ENCODE peak calls at places on chromosomes 4 and X, in five cellular contexts. Z is psoas muscle, B is stomach, F is tibial artery, J is fibroblast of lung. K is an unnamed sample. For H3K9me3 and H3K4me1, the result is how much of the 10 kb centered on the place peaks cover.

GRCh38 chr4:187544461-187545053 is 451.0 kb upstream of the ZFP42 start:
- DNase-seq in Z (no peak), B (no peak), F (no peak), J (no peak), K (no peak)

GRCh38 chr4:45621926-45622325 is 501.9 kb downstream of the GABRG1 start:
- DNase-seq in Z (no peak), B (no peak), F (no peak), J (peak), K (no peak)

GRCh38 chrX:107669276-107669675 is 41.0 kb downstream of the PRPS1 start:
- DNase-seq in Z (no peak), B (no peak), F (no peak), J (no peak), K (no peak)

GRCh38 chr4:3193531-3194203 is 55.3 kb upstream of the MSANTD1 start:
- DNase-seq in Z (no peak), B (no peak), F (no peak), J (peak), K (no peak)

GRCh38 chrX:130351567-130351966 is 11.8 kb downstream of the SLC25A14 start:
- DNase-seq in Z (no peak), B (no peak), F (no peak), J (no peak), K (no peak)

GRCh38 chrX:115147220-115147619 is 42.0 kb upstream of the RBMXL3 start:
- DNase-seq in Z (no peak), B (no peak), F (no peak), J (peak), K (no peak)

GRCh38 chrX:45767021-45767491 is 566.4 kb upstream of the DIPK2B start:
- DNase-seq in Z (no peak), B (no peak), F (no peak), J (peak), K (no peak)

GRCh38 chr4:108535757-108536156 is 84.6 kb upstream of the RPL34 start:
- DNase-seq in Z (no peak), B (no peak), F (no peak), J (no peak), K (no peak)

GRCh38 chr4:2843909-2844584 is 403 bp downstream of the ADD1 start:
- DNase-seq in Z (peak), B (peak), F (no peak), J (peak), K (no peak)

GRCh38 chr4:158540125-158540907 is 18.6 kb downstream of the RXFP1 start:
- DNase-seq in Z (no peak), B (no peak), F (no peak), J (no peak), K (no peak)

GRCh38 chr4:103156107-103156506 is 42.0 kb downstream of the CENPE start:
- DNase-seq in Z (no peak), B (no peak), F (no peak), J (no peak), K (no peak)

GRCh38 chrX:130118396-130118795 is 8.1 kb upstream of the ELF4 start:
- DNase-seq in Z (no peak), B (no peak), F (no peak), J (peak), K (no peak)

GRCh38 chr4:87426865-87427517 is 4.6 kb downstream of the NUDT9 start:
- DNase-seq in Z (no peak), B (no peak), F (no peak), J (no peak), K (no peak)

GRCh38 chrX:112738347-112739033 is 58.8 kb upstream of the LHFPL1 start:
- DNase-seq in Z (no peak), B (no peak), F (no peak), J (no peak), K (no peak)

GRCh38 chr4:151541438-151542071 is 132.6 kb downstream of the FHIP1A start:
- DNase-seq in Z (no peak), B (no peak), F (no peak), J (peak), K (no peak)

GRCh38 chr4:95170176-95170575 is 378.6 kb downstream of the UNC5C start:
- DNase-seq in Z (no peak), B (no peak), F (no peak), J (no peak), K (no peak)

GRCh38 chr4:71554025-71554424 is 215.2 kb downstream of the SLC4A4 start:
- DNase-seq in Z (no peak), B (no peak), F (no peak), J (no peak), K (no peak)

GRCh38 chr4:71545168-71545567 is 206.3 kb downstream of the SLC4A4 start:
- DNase-seq in Z (no peak), B (no peak), F (no peak), J (peak), K (no peak)

GRCh38 chr4:71549516-71550160 is 210.8 kb downstream of the SLC4A4 start:
- DNase-seq in Z (no peak), B (no peak), F (no peak), J (peak), K (no peak)

GRCh38 chr4:71553605-71554004 is 214.8 kb downstream of the SLC4A4 start:
- DNase-seq in Z (no peak), B (no peak), F (no peak), J (peak), K (no peak)

GRCh38 chr4:71550220-71551190 is 211.7 kb downstream of the SLC4A4 start:
- DNase-seq in Z (no peak), B (no peak), F (no peak), J (peak), K (no peak)
- H3K27ac ChIP-seq in Z (no peak), B (peak), F (no peak), J (peak), K (no peak)

GRCh38 chr4:4788573-4788972 is 70.9 kb upstream of the MSX1 start:
- DNase-seq in Z (no peak), B (no peak), F (no peak), J (no peak), K (no peak)
- H3K9me3 ChIP-seq in Z (under half), B (under half), F (under half), J (under half), K (under half)

DNA sequence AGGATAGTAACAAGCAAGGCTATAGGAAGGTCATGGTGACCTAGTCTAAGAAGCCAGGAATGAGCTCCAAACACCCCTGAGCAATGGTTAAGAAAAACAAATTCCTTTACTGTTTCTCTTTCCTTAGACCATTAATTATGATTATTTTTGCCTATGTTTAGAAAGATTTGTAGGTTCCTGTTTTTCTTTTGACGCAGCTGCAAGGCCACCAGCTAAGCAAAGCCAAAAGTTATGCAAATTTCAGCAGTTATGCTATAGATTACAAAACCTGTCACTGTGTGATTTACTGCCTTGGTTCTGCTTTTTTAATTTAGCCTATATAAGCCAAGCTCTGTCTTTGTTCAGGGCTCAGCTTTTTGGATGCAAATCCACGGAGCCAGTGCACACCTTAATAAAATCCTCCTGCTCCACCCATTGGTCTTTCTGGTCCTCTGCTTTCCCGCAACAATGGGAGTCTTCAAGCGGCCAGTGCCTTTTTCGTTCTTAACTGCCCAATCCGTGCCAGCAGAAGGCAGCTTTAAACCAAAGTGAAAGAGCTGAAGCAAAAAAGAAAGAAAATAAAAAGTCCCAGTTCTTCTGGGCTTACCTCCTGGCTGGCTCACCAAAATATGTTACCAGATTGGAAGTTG is 1.4 kb upstream of the CEP135 start:
- DNase-seq in Z (no peak), B (no peak), F (no peak), J (peak), K (no peak)
- H3K4me1 ChIP-seq in Z (under half), B (under half), F (under half), J (under half), K (under half)

GRCh38 chrX:46770817-46771163 is 11.9 kb upstream of the SLC9A7 start:
- DNase-seq in Z (no peak), B (no peak), F (no peak), J (peak), K (no peak)
- H3K27ac ChIP-seq in Z (no peak), B (no peak), F (no peak), J (peak), K (no peak)

DNA sequence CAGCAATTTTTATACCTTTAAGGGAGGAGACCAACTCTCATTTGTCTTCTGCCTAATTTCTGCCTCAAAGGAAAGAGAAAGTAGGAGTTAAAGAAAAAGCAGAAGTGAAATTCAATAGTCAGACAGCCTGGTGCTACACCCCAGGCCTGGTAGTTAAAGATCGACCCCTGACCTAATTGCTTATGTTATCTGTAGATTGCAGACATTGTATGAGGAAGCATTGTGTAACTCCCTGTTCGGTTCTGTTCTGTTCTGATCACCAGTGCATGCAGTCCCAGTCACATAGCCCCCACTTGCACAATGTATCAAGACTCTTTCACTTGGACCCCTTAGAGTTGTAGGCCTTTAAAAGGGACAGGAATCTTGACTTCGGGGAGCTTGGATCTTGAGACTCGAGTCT is 335.9 kb upstream of the AR start:
- DNase-seq in Z (no peak), B (no peak), F (no peak), J (no peak), K (no peak)
- H3K9me3 ChIP-seq in Z (under half), B (under half), F (under half), J (under half), K (under half)

GRCh38 chr4:15410750-15411149 is 17.1 kb upstream of the C1QTNF7 start:
- DNase-seq in Z (no peak), B (no peak), F (no peak), J (peak), K (peak)
- H3K4me1 ChIP-seq in Z (under half), B (under half), F (under half), J (under half), K (under half)

GRCh38 chr4:138401330-138401729 is 159.2 kb upstream of the SLC7A11 start:
- DNase-seq in Z (peak), B (peak), F (no peak), J (peak), K (no peak)

GRCh38 chr4:138400528-138400927 is 158.4 kb upstream of the SLC7A11 start:
- DNase-seq in Z (no peak), B (no peak), F (no peak), J (no peak), K (no peak)

GRCh38 chr4:138398297-138398696 is 156.1 kb upstream of the SLC7A11 start:
- DNase-seq in Z (no peak), B (no peak), F (no peak), J (no peak), K (no peak)

GRCh38 chr4:138404801-138405200 is 162.7 kb upstream of the SLC7A11 start:
- DNase-seq in Z (no peak), B (no peak), F (no peak), J (no peak), K (no peak)

DNA sequence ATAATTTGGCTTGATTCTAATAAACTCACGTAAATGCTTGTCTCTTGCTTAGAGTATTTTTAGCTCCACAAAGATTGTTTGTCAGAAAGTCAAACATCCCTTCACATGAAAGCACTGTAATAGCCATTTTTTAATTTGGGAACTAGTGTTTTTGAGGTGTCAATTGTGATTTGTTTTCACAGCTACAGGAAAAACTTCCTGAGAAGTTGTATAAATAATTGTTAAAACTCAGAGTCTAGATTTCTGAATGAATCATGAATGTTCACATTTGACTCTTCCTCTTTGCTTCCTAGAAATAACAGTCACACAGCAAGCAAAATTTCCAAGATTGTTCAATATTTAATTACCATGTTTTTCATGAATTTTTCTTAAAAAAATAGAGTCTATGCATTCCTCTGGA is 156.9 kb upstream of the SLC7A11 start:
- DNase-seq in Z (no peak), B (no peak), F (no peak), J (no peak), K (no peak)
- H3K27ac ChIP-seq in Z (no peak), B (no peak), F (no peak), J (no peak), K (no peak)

GRCh38 chrX:67697452-67697851 is 153.6 kb downstream of the AR start:
- DNase-seq in Z (no peak), B (no peak), F (no peak), J (no peak), K (no peak)

GRCh38 chrX:67700607-67701006 is 156.8 kb downstream of the AR start:
- DNase-seq in Z (no peak), B (no peak), F (no peak), J (no peak), K (no peak)
- H3K9me3 ChIP-seq in Z (under half), B (under half), F (under half), J (under half), K (under half)

K was measured in naive thymus-derived CD4-positive, alpha-beta T cell.